ENCODE peak calls at places on chromosomes 2 and 18, in four cellular contexts. One of them, this sample, is unnamed.

GRCh38 chr2:197433770-197434438 is 924 bp downstream of the SF3B1 start:
- DNase-seq in HuH-7.5: no peak
- DNase-seq in C1 segment of cervical spinal cord: no peak
- DNase-seq in putamen: no peak
- DNase-seq in this sample: no peak

GRCh38 chr2:13650586-13651180 is 933.9 kb downstream of the TRIB2 start:
- DNase-seq in putamen: no peak
- DNase-seq in HuH-7.5: no peak
- DNase-seq in C1 segment of cervical spinal cord: no peak
- DNase-seq in this sample: peak

GRCh38 chr2:215667544-215668243 is 231.8 kb upstream of the FN1 start:
- DNase-seq in putamen: no peak
- DNase-seq in C1 segment of cervical spinal cord: no peak
- DNase-seq in HuH-7.5: no peak
- DNase-seq in this sample: no peak

GRCh38 chr2:164976301-164976700 is 21.0 kb upstream of the SLC38A11 start:
- DNase-seq in C1 segment of cervical spinal cord: no peak
- DNase-seq in HuH-7.5: no peak
- DNase-seq in putamen: no peak
- DNase-seq in this sample: no peak

GRCh38 chr18:79947881-79948610 is 3.4 kb downstream of the SLC66A2 start:
- DNase-seq in HuH-7.5: no peak
- DNase-seq in putamen: no peak
- DNase-seq in C1 segment of cervical spinal cord: no peak
- DNase-seq in this sample: no peak

GRCh38 chr2:145593991-145594702 is 1074.2 kb upstream of the ZEB2 start:
- DNase-seq in C1 segment of cervical spinal cord: no peak
- DNase-seq in HuH-7.5: no peak
- DNase-seq in putamen: no peak
- DNase-seq in this sample: peak

GRCh38 chr2:106272202-106272807 is 78.2 kb upstream of the UXS1 start:
- DNase-seq in putamen: no peak
- DNase-seq in C1 segment of cervical spinal cord: no peak
- DNase-seq in HuH-7.5: no peak
- DNase-seq in this sample: no peak

GRCh38 chr18:55585586-55586521 is 2.1 kb downstream of the TCF4 start:
- DNase-seq in HuH-7.5: no peak
- DNase-seq in C1 segment of cervical spinal cord: no peak
- DNase-seq in putamen: peak
- DNase-seq in this sample: no peak

GRCh38 chr2:113172721-113173562 is 829 bp upstream of the PSD4 start:
- DNase-seq in HuH-7.5: no peak
- DNase-seq in C1 segment of cervical spinal cord: no peak
- DNase-seq in putamen: no peak
- DNase-seq in this sample: no peak

GRCh38 chr18:79912409-79912991 is 39.0 kb downstream of the SLC66A2 start:
- DNase-seq in C1 segment of cervical spinal cord: no peak
- DNase-seq in HuH-7.5: no peak
- DNase-seq in putamen: peak
- DNase-seq in this sample: no peak

GRCh38 chr2:7191927-7192326 is 274.7 kb downstream of the RNF144A start:
- DNase-seq in putamen: no peak
- DNase-seq in HuH-7.5: no peak
- DNase-seq in C1 segment of cervical spinal cord: no peak
- DNase-seq in this sample: peak

GRCh38 chr2:239956818-239957261 is 68.3 kb downstream of the NDUFA10 start:
- DNase-seq in C1 segment of cervical spinal cord: no peak
- DNase-seq in HuH-7.5: no peak
- DNase-seq in putamen: no peak
- DNase-seq in this sample: no peak

GRCh38 chr18:59455728-59456276 is 96.7 kb upstream of the LMAN1 start:
- DNase-seq in putamen: no peak
- DNase-seq in HuH-7.5: no peak
- DNase-seq in C1 segment of cervical spinal cord: no peak
- DNase-seq in this sample: no peak

GRCh38 chr2:144659731-144660275 is 139.9 kb upstream of the ZEB2 start:
- DNase-seq in putamen: no peak
- DNase-seq in HuH-7.5: no peak
- DNase-seq in C1 segment of cervical spinal cord: no peak
- DNase-seq in this sample: no peak

GRCh38 chr2:232438951-232439757 is 16.8 kb upstream of the ALPI start:
- DNase-seq in C1 segment of cervical spinal cord: no peak
- DNase-seq in HuH-7.5: no peak
- DNase-seq in putamen: no peak
- DNase-seq in this sample: no peak

GRCh38 chr2:228848638-228849037 is 422.4 kb downstream of the PID1 start:
- DNase-seq in C1 segment of cervical spinal cord: no peak
- DNase-seq in HuH-7.5: no peak
- DNase-seq in putamen: no peak
- DNase-seq in this sample: no peak

GRCh38 chr2:51717318-51717717 is 685.4 kb upstream of the NRXN1 start:
- DNase-seq in C1 segment of cervical spinal cord: no peak
- DNase-seq in HuH-7.5: no peak
- DNase-seq in putamen: no peak
- DNase-seq in this sample: no peak

GRCh38 chr2:180478883-180479282 is 471.8 kb upstream of the CWC22 start:
- DNase-seq in putamen: no peak
- DNase-seq in HuH-7.5: no peak
- DNase-seq in C1 segment of cervical spinal cord: no peak
- DNase-seq in this sample: no peak

GRCh38 chr18:78650926-78651325 is 328.7 kb upstream of the SALL3 start:
- DNase-seq in C1 segment of cervical spinal cord: no peak
- DNase-seq in putamen: no peak
- DNase-seq in HuH-7.5: no peak
- DNase-seq in this sample: no peak

GRCh38 chr18:60391571-60392226 is 19.1 kb upstream of the MC4R start:
- DNase-seq in HuH-7.5: no peak
- DNase-seq in putamen: no peak
- DNase-seq in C1 segment of cervical spinal cord: no peak
- DNase-seq in this sample: no peak

GRCh38 chr2:207258191-207258991 is 92.6 kb upstream of the KLF7 start:
- DNase-seq in HuH-7.5: no peak
- DNase-seq in putamen: no peak
- DNase-seq in C1 segment of cervical spinal cord: peak
- DNase-seq in this sample: peak

GRCh38 chr2:20291106-20291564 is 59.5 kb downstream of the PUM2 start:
- DNase-seq in putamen: peak
- DNase-seq in C1 segment of cervical spinal cord: no peak
- DNase-seq in HuH-7.5: peak
- DNase-seq in this sample: peak

GRCh38 chr2:119841550-119841949 is 81.8 kb downstream of the PTPN4 start:
- DNase-seq in HuH-7.5: peak
- DNase-seq in C1 segment of cervical spinal cord: no peak
- DNase-seq in putamen: no peak
- DNase-seq in this sample: no peak

GRCh38 chr2:222518570-222519381 is 94.4 kb downstream of the SGPP2 start:
- DNase-seq in putamen: peak
- DNase-seq in C1 segment of cervical spinal cord: no peak
- DNase-seq in HuH-7.5: no peak
- DNase-seq in this sample: no peak

GRCh38 chr2:230661072-230661957 is 51.3 kb upstream of the CAB39 start:
- DNase-seq in C1 segment of cervical spinal cord: no peak
- DNase-seq in putamen: no peak
- DNase-seq in HuH-7.5: no peak
- DNase-seq in this sample: no peak

GRCh38 chr2:121697108-121697631 is 39.5 kb downstream of the NIFK start:
- DNase-seq in C1 segment of cervical spinal cord: no peak
- DNase-seq in HuH-7.5: no peak
- DNase-seq in putamen: no peak
- DNase-seq in this sample: no peak

GRCh38 chr2:239991689-239992314 is 33.3 kb downstream of the NDUFA10 start:
- DNase-seq in HuH-7.5: peak
- DNase-seq in putamen: peak
- DNase-seq in C1 segment of cervical spinal cord: no peak
- DNase-seq in this sample: peak

GRCh38 chr2:11876436-11876835 is 130.0 kb downstream of the LPIN1 start:
- DNase-seq in putamen: no peak
- DNase-seq in HuH-7.5: no peak
- DNase-seq in C1 segment of cervical spinal cord: no peak
- DNase-seq in this sample: no peak

GRCh38 chr2:130963849-130964793 is 127.4 kb downstream of the ARHGEF4 start:
- DNase-seq in putamen: no peak
- DNase-seq in HuH-7.5: no peak
- DNase-seq in C1 segment of cervical spinal cord: no peak
- DNase-seq in this sample: peak

GRCh38 chr18:36758623-36759022 is 70.2 kb downstream of the TPGS2 start:
- DNase-seq in putamen: no peak
- DNase-seq in C1 segment of cervical spinal cord: no peak
- DNase-seq in HuH-7.5: no peak
- DNase-seq in this sample: no peak

This sample was measured in A549.